ENCODE peak calls at places on chromosomes 4 and X, in ten cellular contexts. V is LoVo; D is LHCN-M2; R is activated naive CD8-positive, alpha-beta T cell treated with anti-CD3 and anti-CD28 coated beads, Interleukin-2, amount 50 U/mL, for 24 hours; G is dorsolateral prefrontal cortex; S is NCI-H2081; H is posterior cingulate gyrus; M is CD14-positive monocyte; Y is KG1; I is stimulated activated CD8-positive, alpha-beta memory T cell treated with anti-CD3 and anti-CD28 coated beads, Interleukin-7, amount 100 ng/mL, for 48 hours. P is an unnamed sample.

GRCh38 chr4:86453044-86453501 is 93.2 kb upstream of the MAPK10 start:
- DNase-seq in V (no peak), D (peak), R (no peak), G (no peak), S (peak), H (peak), M (no peak), Y (no peak), I (no peak), P (no peak)

GRCh38 chrX:118523920-118524319 is 28.3 kb downstream of the DOCK11 start:
- DNase-seq in V (no peak), D (no peak), R (peak), G (no peak), S (no peak), H (no peak), M (no peak), Y (no peak), I (peak), P (no peak)

GRCh38 chr4:65669008-65669971 is 999 bp downstream of the EPHA5 start:
- DNase-seq in V (no peak), D (no peak), R (no peak), G (peak), S (no peak), H (peak), M (no peak), Y (no peak), I (no peak), P (no peak)

GRCh38 chr4:152810715-152811287 is 31.0 kb downstream of the ARFIP1 start:
- DNase-seq in V (no peak), D (no peak), R (no peak), G (no peak), S (no peak), H (no peak), M (no peak), Y (no peak), I (no peak), P (no peak)

GRCh38 chrX:54495814-54496516 is at the start of gene FGD1:
- DNase-seq in V (peak), D (peak), R (peak), G (peak), S (peak), H (peak), M (no peak), Y (no peak), I (peak), P (peak)

GRCh38 chr4:95362906-95363578 is 185.7 kb downstream of the UNC5C start:
- DNase-seq in V (no peak), D (peak), R (peak), G (no peak), S (peak), H (no peak), M (no peak), Y (no peak), I (no peak), P (no peak)

GRCh38 chr4:102717448-102718092 is 43.2 kb downstream of the MANBA start:
- DNase-seq in V (peak), D (peak), R (no peak), G (no peak), S (no peak), H (no peak), M (no peak), Y (no peak), I (no peak), P (no peak)

GRCh38 chr4:168711197-168712120 is 214.6 kb downstream of the PALLD start:
- DNase-seq in V (no peak), D (peak), R (no peak), G (no peak), S (peak), H (peak), M (no peak), Y (no peak), I (no peak), P (no peak)

GRCh38 chr4:167176723-167177367 is 57.4 kb downstream of the SPOCK3 start:
- DNase-seq in V (no peak), D (no peak), R (no peak), G (no peak), S (peak), H (no peak), M (no peak), Y (no peak), I (no peak), P (peak)

GRCh38 chrX:137566746-137567473 is 983 bp downstream of the ZIC3 start:
- DNase-seq in V (no peak), D (no peak), R (no peak), G (no peak), S (peak), H (no peak), M (no peak), Y (no peak), I (no peak), P (no peak)

GRCh38 chr4:83771113-83771705 is 235.3 kb downstream of the GPAT3 start:
- DNase-seq in V (peak), D (peak), R (no peak), G (no peak), S (peak), H (peak), M (no peak), Y (no peak), I (no peak), P (no peak)

GRCh38 chrX:9682456-9682855 is 83.2 kb downstream of the GPR143 start:
- DNase-seq in V (no peak), D (no peak), R (no peak), G (no peak), S (no peak), H (no peak), M (no peak), Y (no peak), I (no peak), P (no peak)

GRCh38 chr4:84680956-84681355 is 98.0 kb downstream of the CDS1 start:
- DNase-seq in V (no peak), D (no peak), R (no peak), G (no peak), S (no peak), H (no peak), M (no peak), Y (no peak), I (no peak), P (no peak)

GRCh38 chr4:105140684-105141490 is 5.8 kb upstream of the TET2 start:
- DNase-seq in V (no peak), D (no peak), R (peak), G (no peak), S (peak), H (no peak), M (no peak), Y (no peak), I (no peak), P (no peak)

GRCh38 chr4:186684220-186684619 is 39.4 kb downstream of the FAT1 start:
- DNase-seq in V (no peak), D (no peak), R (no peak), G (no peak), S (no peak), H (no peak), M (no peak), Y (no peak), I (no peak), P (no peak)

GRCh38 chrX:11319689-11320302 is 26.6 kb downstream of the AMELX start:
- DNase-seq in V (no peak), D (no peak), R (no peak), G (no peak), S (no peak), H (no peak), M (no peak), Y (no peak), I (no peak), P (peak)

GRCh38 chrX:22577181-22577580 is 304.5 kb downstream of the CBLL2 start:
- DNase-seq in V (no peak), D (peak), R (no peak), G (no peak), S (no peak), H (no peak), M (no peak), Y (no peak), I (no peak), P (no peak)

GRCh38 chr4:133096972-133097371 is 52.1 kb upstream of the PCDH10 start:
- DNase-seq in V (no peak), D (no peak), R (no peak), G (no peak), S (no peak), H (no peak), M (no peak), Y (no peak), I (no peak), P (no peak)

GRCh38 chr4:80173841-80174240 is 23.5 kb upstream of the PRDM8 start:
- DNase-seq in V (no peak), D (peak), R (no peak), G (no peak), S (no peak), H (no peak), M (no peak), Y (no peak), I (no peak), P (no peak)

GRCh38 chr4:186881521-186882220 is 158.0 kb upstream of the FAT1 start:
- DNase-seq in V (peak), D (peak), R (no peak), G (no peak), S (no peak), H (no peak), M (no peak), Y (no peak), I (no peak), P (no peak)

GRCh38 chrX:1433646-1434357 is 18.9 kb downstream of the ASMTL start:
- DNase-seq in V (no peak), D (no peak), R (no peak), G (peak), S (no peak), H (peak), M (peak), Y (no peak), I (no peak), P (no peak)

GRCh38 chr4:165118256-165118909 is 5.7 kb upstream of the TMEM192 start:
- DNase-seq in V (no peak), D (no peak), R (no peak), G (no peak), S (no peak), H (no peak), M (no peak), Y (no peak), I (no peak), P (no peak)

GRCh38 chr4:15118281-15118680 is 116.0 kb downstream of the CPEB2 start:
- DNase-seq in V (no peak), D (no peak), R (no peak), G (no peak), S (no peak), H (no peak), M (no peak), Y (no peak), I (no peak), P (no peak)

GRCh38 chrX:3514996-3515395 is 168.5 kb upstream of the MXRA5 start:
- DNase-seq in V (no peak), D (peak), R (no peak), G (no peak), S (no peak), H (no peak), M (no peak), Y (no peak), I (no peak), P (no peak)

GRCh38 chrX:72305286-72306084 is at the start of gene CITED1:
- DNase-seq in V (no peak), D (no peak), R (no peak), G (no peak), S (peak), H (no peak), M (no peak), Y (no peak), I (no peak), P (no peak)

GRCh38 chr4:169807934-169808333 is 50.2 kb upstream of the HPF1 start:
- DNase-seq in V (no peak), D (no peak), R (no peak), G (no peak), S (no peak), H (no peak), M (no peak), Y (no peak), I (no peak), P (no peak)

GRCh38 chr4:88225216-88226107 is 58.9 kb downstream of the PPM1K start:
- DNase-seq in V (no peak), D (no peak), R (no peak), G (no peak), S (no peak), H (no peak), M (no peak), Y (no peak), I (no peak), P (no peak)

GRCh38 chr4:7015383-7016035 is 27.7 kb upstream of the TADA2B start:
- DNase-seq in V (no peak), D (no peak), R (no peak), G (no peak), S (no peak), H (no peak), M (no peak), Y (no peak), I (no peak), P (no peak)

GRCh38 chr4:6192245-6192644 is 8.1 kb downstream of the JAKMIP1 start:
- DNase-seq in V (no peak), D (no peak), R (no peak), G (no peak), S (no peak), H (no peak), M (no peak), Y (no peak), I (no peak), P (no peak)

GRCh38 chrX:22135994-22136684 is 104.0 kb downstream of the PHEX start:
- DNase-seq in V (no peak), D (peak), R (peak), G (no peak), S (peak), H (no peak), M (no peak), Y (peak), I (no peak), P (peak)

GRCh38 chr4:48905363-48906015 is 1.1 kb downstream of the OCIAD2 start:
- DNase-seq in V (peak), D (peak), R (no peak), G (no peak), S (peak), H (no peak), M (no peak), Y (no peak), I (no peak), P (no peak)

GRCh38 chrX:67654301-67654700 is 110.5 kb downstream of the AR start:
- DNase-seq in V (no peak), D (no peak), R (no peak), G (no peak), S (no peak), H (no peak), M (no peak), Y (no peak), I (no peak), P (no peak)

GRCh38 chr4:154425514-154425913 is 66.1 kb downstream of the DCHS2 start:
- DNase-seq in V (no peak), D (no peak), R (no peak), G (no peak), S (peak), H (peak), M (no peak), Y (no peak), I (no peak), P (no peak)

GRCh38 chr4:108361886-108362285 is 193.2 kb upstream of the LEF1 start:
- DNase-seq in V (no peak), D (no peak), R (no peak), G (no peak), S (no peak), H (no peak), M (no peak), Y (no peak), I (no peak), P (no peak)

GRCh38 chrX:115595049-115595448 is 34.1 kb downstream of the PLS3 start:
- DNase-seq in V (no peak), D (no peak), R (no peak), G (no peak), S (no peak), H (no peak), M (no peak), Y (no peak), I (no peak), P (no peak)